ENCODE peak calls at places on chromosomes 7 and 10, in four cellular contexts. One of them, this sample, is unnamed.
A peak's percentile ranks its signal among the peaks of the same experiment; 100 is the strongest.

GRCh38 chr7:5278781-5279180 is 4.0 kb upstream of the SLC29A4 start:
- DNase-seq in HCT116: no peak
- DNase-seq in SK-N-SH: no peak
- DNase-seq in HepG2: no peak
- DNase-seq in this sample: no peak

GRCh38 chr10:86224354-86225097 is 142.1 kb downstream of the GRID1 start:
- DNase-seq in SK-N-SH: no peak
- DNase-seq in HCT116: no peak
- DNase-seq in HepG2: no peak
- DNase-seq in this sample: peak; percentile 8

GRCh38 chr10:74011762-74012161 is 13.8 kb downstream of the VCL start:
- DNase-seq in HepG2: no peak
- DNase-seq in SK-N-SH: no peak
- DNase-seq in HCT116: no peak
- DNase-seq in this sample: no peak

GRCh38 chr10:44389556-44389955 is 4.7 kb upstream of the CXCL12 start:
- DNase-seq in SK-N-SH: no peak
- DNase-seq in HepG2: no peak
- DNase-seq in HCT116: no peak
- DNase-seq in this sample: no peak

GRCh38 chr7:101077303-101078086 is 7.8 kb upstream of the TRIM56 start:
- DNase-seq in HepG2: peak; percentile 48
- DNase-seq in SK-N-SH: peak; percentile 88
- DNase-seq in HCT116: peak; percentile 68
- DNase-seq in this sample: peak; percentile 49

GRCh38 chr7:99624487-99624886 is 7.7 kb downstream of the ZSCAN25 start:
- DNase-seq in SK-N-SH: no peak
- DNase-seq in HepG2: no peak
- DNase-seq in HCT116: no peak
- DNase-seq in this sample: no peak

GRCh38 chr10:104582966-104583365 is 58.1 kb upstream of the SORCS3 start:
- DNase-seq in SK-N-SH: no peak
- DNase-seq in HepG2: no peak
- DNase-seq in HCT116: no peak
- DNase-seq in this sample: no peak

GRCh38 chr10:50512743-50513416 is 110.9 kb downstream of the SGMS1 start:
- DNase-seq in SK-N-SH: no peak
- DNase-seq in HCT116: no peak
- DNase-seq in HepG2: no peak
- DNase-seq in this sample: peak; percentile 90

GRCh38 chr7:68107256-68107655 is 1110.6 kb downstream of the TYW1 start:
- DNase-seq in HCT116: no peak
- DNase-seq in HepG2: no peak
- DNase-seq in SK-N-SH: peak; percentile 49
- DNase-seq in this sample: no peak

GRCh38 chr7:1378610-1379180 is 80.6 kb downstream of the MICALL2 start:
- DNase-seq in HCT116: no peak
- DNase-seq in SK-N-SH: no peak
- DNase-seq in HepG2: no peak
- DNase-seq in this sample: no peak

GRCh38 chr10:21078410-21079329 is 181.6 kb upstream of the NEBL start:
- DNase-seq in SK-N-SH: peak; percentile 63
- DNase-seq in HCT116: peak; percentile 58
- DNase-seq in HepG2: peak; percentile 61
- DNase-seq in this sample: no peak

GRCh38 chr7:301291-302053 is 11.5 kb downstream of the FOXL3 start:
- DNase-seq in SK-N-SH: no peak
- DNase-seq in HCT116: no peak
- DNase-seq in HepG2: no peak
- DNase-seq in this sample: no peak

GRCh38 chr10:62939698-62940097 is 123.5 kb upstream of the EGR2 start:
- DNase-seq in HCT116: no peak
- DNase-seq in SK-N-SH: no peak
- DNase-seq in HepG2: no peak
- DNase-seq in this sample: no peak

GRCh38 chr10:12389154-12389734 is 39.9 kb downstream of the CAMK1D start:
- DNase-seq in HCT116: no peak
- DNase-seq in SK-N-SH: no peak
- DNase-seq in HepG2: no peak
- DNase-seq in this sample: no peak

GRCh38 chr10:121312582-121312981 is 285.7 kb downstream of the FGFR2 start:
- DNase-seq in SK-N-SH: peak; percentile 27
- DNase-seq in HCT116: no peak
- DNase-seq in HepG2: no peak
- DNase-seq in this sample: no peak

GRCh38 chr10:16809074-16809718 is 8.0 kb downstream of the RSU1 start:
- DNase-seq in SK-N-SH: peak; percentile 54
- DNase-seq in HepG2: peak; percentile 29
- DNase-seq in HCT116: peak; percentile 31
- DNase-seq in this sample: no peak

GRCh38 chr7:8321312-8321711 is 59.3 kb upstream of the ICA1 start:
- DNase-seq in HCT116: no peak
- DNase-seq in HepG2: no peak
- DNase-seq in SK-N-SH: no peak
- DNase-seq in this sample: no peak

GRCh38 chr7:107715531-107715930 is 28.4 kb upstream of the CBLL1 start:
- DNase-seq in HCT116: no peak
- DNase-seq in SK-N-SH: no peak
- DNase-seq in HepG2: no peak
- DNase-seq in this sample: no peak

GRCh38 chr7:123734498-123734897 is 14.3 kb downstream of the WASL start:
- DNase-seq in HCT116: no peak
- DNase-seq in SK-N-SH: no peak
- DNase-seq in HepG2: no peak
- DNase-seq in this sample: no peak

GRCh38 chr10:22833781-22834180 is 94.1 kb upstream of the ARMC3 start:
- DNase-seq in HepG2: no peak
- DNase-seq in HCT116: no peak
- DNase-seq in SK-N-SH: no peak
- DNase-seq in this sample: no peak

GRCh38 chr7:99926351-99926750 is 3.1 kb downstream of the GJC3 start:
- DNase-seq in SK-N-SH: no peak
- DNase-seq in HepG2: no peak
- DNase-seq in HCT116: no peak
- DNase-seq in this sample: no peak

GRCh38 chr7:34946486-34946885 is 90.8 kb downstream of the DPY19L1 start:
- DNase-seq in HCT116: no peak
- DNase-seq in HepG2: no peak
- DNase-seq in SK-N-SH: no peak
- DNase-seq in this sample: no peak

GRCh38 chr10:15046626-15047025 is 2.9 kb downstream of the OLAH start:
- DNase-seq in SK-N-SH: no peak
- DNase-seq in HepG2: no peak
- DNase-seq in HCT116: no peak
- DNase-seq in this sample: no peak

GRCh38 chr7:113331155-113331898 is 213.0 kb upstream of the SMIM30 start:
- DNase-seq in HepG2: peak; percentile 3
- DNase-seq in SK-N-SH: no peak
- DNase-seq in HCT116: no peak
- DNase-seq in this sample: no peak

GRCh38 chr10:36256166-36256565 is 614.1 kb upstream of the FZD8 start:
- DNase-seq in HepG2: no peak
- DNase-seq in SK-N-SH: no peak
- DNase-seq in HCT116: no peak
- DNase-seq in this sample: no peak

DNA sequence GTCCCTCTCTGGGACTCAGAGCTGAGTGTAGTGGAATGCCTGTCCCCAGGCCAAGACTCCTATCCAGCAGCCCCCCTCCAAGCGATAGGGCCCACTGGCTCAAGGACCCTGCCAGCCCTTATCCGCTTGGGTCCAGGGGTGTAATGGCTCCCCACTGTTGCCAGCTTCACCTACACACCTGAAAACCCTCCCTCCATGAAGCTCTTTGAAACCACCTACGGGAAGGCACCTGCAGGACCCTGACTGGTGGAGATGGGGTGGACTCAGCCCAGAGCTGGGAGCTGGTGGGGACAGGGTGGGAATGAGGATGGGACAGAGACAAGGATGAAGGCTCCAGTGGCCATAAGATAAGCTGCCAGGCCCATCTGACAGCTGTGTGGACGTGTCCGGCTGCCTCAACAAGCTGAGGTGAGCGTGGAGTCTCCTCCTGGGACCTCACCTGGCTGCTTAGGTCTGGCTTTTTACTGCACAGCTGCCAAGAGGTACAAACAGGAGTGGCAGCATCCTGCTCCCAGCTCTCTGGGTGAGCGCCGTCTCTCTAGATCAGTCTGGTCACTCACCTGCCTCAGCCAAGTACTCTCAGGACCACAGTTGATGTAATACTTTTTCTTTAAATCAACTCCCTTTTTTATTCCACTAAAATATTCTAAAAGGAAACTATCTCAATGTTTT is 41.9 kb downstream of the DRGX start:
- DNase-seq in HepG2: no peak
- DNase-seq in SK-N-SH: no peak
- DNase-seq in HCT116: no peak
- DNase-seq in this sample: no peak
- TF ChIP-seq ZBTB33 in HepG2: no peak
- TF ChIP-seq ZBTB33 in SK-N-SH: no peak
- TF ChIP-seq ZBTB33 in HCT116: no peak
- TF ChIP-seq ZBTB33 in this sample: no peak

DNA sequence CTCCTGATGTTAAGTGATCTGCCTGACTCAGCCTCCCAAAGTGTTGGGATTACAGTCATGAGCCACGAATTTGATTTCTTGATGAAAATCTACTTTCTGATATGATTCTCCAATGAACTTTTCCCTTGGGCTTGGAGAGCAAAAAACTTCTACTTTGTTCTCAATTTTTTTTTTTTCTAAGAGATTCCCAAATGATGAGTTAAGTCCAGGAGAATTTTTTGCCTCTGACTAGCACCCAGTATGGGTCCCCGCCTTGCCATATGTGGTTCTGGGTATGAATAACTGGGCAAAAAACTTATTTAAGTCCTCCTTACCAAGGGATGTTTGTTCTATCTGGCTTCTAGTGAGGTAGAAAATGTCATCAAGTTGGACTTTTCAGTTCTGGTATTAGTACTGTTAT is 147.9 kb upstream of the LYZL1 start:
- DNase-seq in HepG2: no peak
- DNase-seq in HCT116: no peak
- DNase-seq in SK-N-SH: no peak
- DNase-seq in this sample: no peak
- TF ChIP-seq ZBTB33 in HepG2: no peak
- TF ChIP-seq ZBTB33 in HCT116: no peak
- TF ChIP-seq ZBTB33 in SK-N-SH: peak; percentile 34
- TF ChIP-seq ZBTB33 in this sample: no peak

GRCh38 chr7:156920076-156920475 is 27.1 kb upstream of the LMBR1 start:
- DNase-seq in HCT116: no peak
- DNase-seq in HepG2: no peak
- DNase-seq in SK-N-SH: no peak
- DNase-seq in this sample: no peak

GRCh38 chr7:156918642-156919041 is 25.7 kb upstream of the LMBR1 start:
- DNase-seq in HepG2: no peak
- DNase-seq in HCT116: no peak
- DNase-seq in SK-N-SH: no peak
- DNase-seq in this sample: no peak

GRCh38 chr7:156919132-156919713 is 26.2 kb upstream of the LMBR1 start:
- DNase-seq in SK-N-SH: no peak
- DNase-seq in HepG2: no peak
- DNase-seq in HCT116: no peak
- DNase-seq in this sample: no peak
- TF ChIP-seq ZBTB33 in SK-N-SH: no peak
- TF ChIP-seq ZBTB33 in HepG2: no peak
- TF ChIP-seq ZBTB33 in HCT116: no peak
- TF ChIP-seq ZBTB33 in this sample: no peak

DNA sequence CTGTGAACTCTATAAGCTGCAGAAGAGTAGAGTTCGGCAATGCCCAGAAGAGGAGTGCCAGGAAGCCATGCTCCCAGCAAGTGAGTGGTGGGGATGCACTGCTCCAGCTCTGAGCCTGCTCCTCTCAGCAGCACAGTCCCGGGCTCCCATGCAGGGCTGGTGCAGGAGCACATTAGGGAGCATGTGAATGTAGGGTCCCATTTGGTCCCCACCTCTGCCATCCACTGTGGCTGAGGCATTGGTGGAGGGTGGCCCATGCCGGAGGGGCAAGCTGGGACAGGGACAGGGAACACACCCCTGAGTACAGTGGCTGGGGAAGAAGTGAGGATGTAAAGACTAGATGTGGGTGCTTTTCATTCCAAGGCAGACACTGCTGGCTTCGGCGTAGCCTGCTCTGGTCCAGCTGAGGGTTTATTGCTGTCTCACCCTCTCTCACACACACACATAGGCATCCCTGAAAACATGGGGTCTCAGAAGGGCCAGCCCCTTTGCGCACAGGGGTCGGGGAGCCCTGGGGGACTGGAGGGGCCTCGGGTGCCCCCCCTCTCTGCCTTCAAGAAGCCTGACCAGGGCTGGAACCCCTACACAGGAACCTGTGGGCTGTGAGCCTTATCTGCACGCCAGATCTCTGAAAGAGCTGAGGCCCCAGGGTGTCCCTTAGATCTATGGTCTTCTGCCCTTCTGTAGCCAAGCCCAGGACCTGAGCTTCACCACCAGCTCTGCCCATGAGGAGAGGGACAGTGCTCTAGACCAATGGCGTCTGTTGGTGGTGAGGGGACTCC is 341.0 kb downstream of the TCERG1L start:
- DNase-seq in HCT116: no peak
- DNase-seq in SK-N-SH: no peak
- DNase-seq in HepG2: no peak
- DNase-seq in this sample: no peak
- TF ChIP-seq ZBTB33 in HCT116: no peak
- TF ChIP-seq ZBTB33 in SK-N-SH: no peak
- TF ChIP-seq ZBTB33 in HepG2: no peak
- TF ChIP-seq ZBTB33 in this sample: no peak

GRCh38 chr10:6115824-6116350 is 27.1 kb downstream of the RBM17 start:
- DNase-seq in SK-N-SH: no peak
- DNase-seq in HepG2: no peak
- DNase-seq in HCT116: no peak
- DNase-seq in this sample: no peak

GRCh38 chr10:6115411-6115800 is 26.6 kb downstream of the RBM17 start:
- DNase-seq in HCT116: no peak
- DNase-seq in HepG2: no peak
- DNase-seq in SK-N-SH: no peak
- DNase-seq in this sample: no peak

GRCh38 chr10:6116806-6117205 is 28.0 kb downstream of the RBM17 start:
- DNase-seq in HCT116: no peak
- DNase-seq in HepG2: no peak
- DNase-seq in SK-N-SH: no peak
- DNase-seq in this sample: no peak

GRCh38 chr10:6114299-6114698 is 25.5 kb downstream of the RBM17 start:
- DNase-seq in HCT116: no peak
- DNase-seq in HepG2: no peak
- DNase-seq in SK-N-SH: no peak
- DNase-seq in this sample: no peak

GRCh38 chr10:6114758-6115410 is 26.1 kb downstream of the RBM17 start:
- DNase-seq in SK-N-SH: no peak
- DNase-seq in HCT116: no peak
- DNase-seq in HepG2: no peak
- DNase-seq in this sample: no peak
- TF ChIP-seq ZBTB33 in SK-N-SH: no peak
- TF ChIP-seq ZBTB33 in HCT116: no peak
- TF ChIP-seq ZBTB33 in HepG2: no peak
- TF ChIP-seq ZBTB33 in this sample: no peak